ENCODE peak calls at places on chromosomes 3 and 15, in four cellular contexts. T, P, E and V are unnamed samples.

GRCh38 chr15:85973584-85974347 is 105.9 kb upstream of the AGBL1 start:
- DNase-seq in T (no peak), P (no peak), E (peak), V (no peak)

GRCh38 chr3:169661567-169662214 is 1.8 kb downstream of the MECOM start:
- DNase-seq in P (peak), E (no peak), T (peak), V (peak)

GRCh38 chr3:44132061-44132460 is 109.6 kb upstream of the TOPAZ1 start:
- DNase-seq in T (no peak), P (no peak), E (no peak), V (no peak)

GRCh38 chr3:65751123-65751700 is 287.5 kb downstream of the MAGI1 start:
- DNase-seq in E (peak), P (peak), T (peak), V (peak)

GRCh38 chr15:80953001-80953952 is 36.3 kb downstream of the MESD start:
- DNase-seq in T (no peak), P (no peak), E (no peak), V (no peak)

GRCh38 chr3:131881777-131882176 is 153.0 kb downstream of the CPNE4 start:
- DNase-seq in E (no peak), T (no peak), P (no peak), V (no peak)

GRCh38 chr3:162087361-162087760 is 590.8 kb downstream of the OTOL1 start:
- DNase-seq in E (no peak), P (no peak), T (no peak), V (no peak)

GRCh38 chr3:158395421-158395820 is 175.6 kb upstream of the MLF1 start:
- DNase-seq in P (no peak), E (no peak), T (no peak), V (no peak)

GRCh38 chr3:125087768-125088391 is 32.1 kb upstream of the HEG1 start:
- DNase-seq in P (no peak), T (no peak), E (no peak), V (no peak)

GRCh38 chr15:58306591-58307312 is 125.0 kb upstream of the LIPC start:
- DNase-seq in T (no peak), E (no peak), P (no peak), V (no peak)

GRCh38 chr3:151386063-151386462 is 1.5 kb upstream of the P2RY12 start:
- DNase-seq in P (no peak), E (no peak), T (no peak), V (no peak)

GRCh38 chr15:79769081-79769481 is 127.7 kb downstream of the MTHFS start:
- DNase-seq in E (no peak), T (no peak), P (no peak), V (peak)

GRCh38 chr3:149810846-149811245 is 2.2 kb upstream of the RNF13 start:
- DNase-seq in E (no peak), T (no peak), P (no peak), V (no peak)

GRCh38 chr3:159765025-159765859 is 223.4 kb upstream of the IL12A start:
- DNase-seq in P (peak), E (peak), T (peak), V (peak)

GRCh38 chr3:139561959-139562676 is 22.6 kb upstream of the RBP1 start:
- DNase-seq in P (no peak), T (no peak), E (peak), V (peak)

GRCh38 chr15:29701151-29701550 is 121.1 kb downstream of the TJP1 start:
- DNase-seq in T (no peak), P (no peak), E (no peak), V (no peak)

GRCh38 chr15:58213587-58214360 is 75.6 kb downstream of the AQP9 start:
- DNase-seq in E (no peak), T (no peak), P (no peak), V (no peak)

GRCh38 chr15:36888018-36888992 is 212.0 kb downstream of the MEIS2 start:
- DNase-seq in T (no peak), P (no peak), E (no peak), V (no peak)

GRCh38 chr15:38555686-38556334 is 8.8 kb downstream of the RASGRP1 start:
- DNase-seq in P (no peak), E (no peak), T (peak), V (no peak)

GRCh38 chr3:127747751-127748521 is 74.4 kb downstream of the MGLL start:
- DNase-seq in P (peak), E (no peak), T (no peak), V (peak)
- TF ChIP-seq CTCF in P (no peak), E (no peak), T (no peak), V (no peak)

GRCh38 chr3:36795622-36796021 is 31.3 kb upstream of the DCLK3 start:
- DNase-seq in T (no peak), P (no peak), E (no peak), V (no peak)

GRCh38 chr3:36786921-36787890 is 22.9 kb upstream of the DCLK3 start:
- DNase-seq in T (no peak), P (no peak), E (no peak), V (no peak)

GRCh38 chr3:36796896-36797295 is 32.5 kb upstream of the DCLK3 start:
- DNase-seq in P (no peak), E (no peak), T (no peak), V (no peak)

GRCh38 chr3:36790765-36791164 is 26.4 kb upstream of the DCLK3 start:
- DNase-seq in T (no peak), E (no peak), P (no peak), V (no peak)

GRCh38 chr3:36792342-36792741 is 28.0 kb upstream of the DCLK3 start:
- DNase-seq in E (peak), T (peak), P (no peak), V (peak)
- TF ChIP-seq CTCF in E (peak), T (peak), P (no peak), V (no peak)

GRCh38 chr3:127288343-127288742 is 497 bp upstream of the PRR20G start:
- DNase-seq in P (no peak), E (no peak), T (no peak), V (no peak)
- TF ChIP-seq CTCF in P (no peak), E (no peak), T (no peak), V (no peak)

DNA sequence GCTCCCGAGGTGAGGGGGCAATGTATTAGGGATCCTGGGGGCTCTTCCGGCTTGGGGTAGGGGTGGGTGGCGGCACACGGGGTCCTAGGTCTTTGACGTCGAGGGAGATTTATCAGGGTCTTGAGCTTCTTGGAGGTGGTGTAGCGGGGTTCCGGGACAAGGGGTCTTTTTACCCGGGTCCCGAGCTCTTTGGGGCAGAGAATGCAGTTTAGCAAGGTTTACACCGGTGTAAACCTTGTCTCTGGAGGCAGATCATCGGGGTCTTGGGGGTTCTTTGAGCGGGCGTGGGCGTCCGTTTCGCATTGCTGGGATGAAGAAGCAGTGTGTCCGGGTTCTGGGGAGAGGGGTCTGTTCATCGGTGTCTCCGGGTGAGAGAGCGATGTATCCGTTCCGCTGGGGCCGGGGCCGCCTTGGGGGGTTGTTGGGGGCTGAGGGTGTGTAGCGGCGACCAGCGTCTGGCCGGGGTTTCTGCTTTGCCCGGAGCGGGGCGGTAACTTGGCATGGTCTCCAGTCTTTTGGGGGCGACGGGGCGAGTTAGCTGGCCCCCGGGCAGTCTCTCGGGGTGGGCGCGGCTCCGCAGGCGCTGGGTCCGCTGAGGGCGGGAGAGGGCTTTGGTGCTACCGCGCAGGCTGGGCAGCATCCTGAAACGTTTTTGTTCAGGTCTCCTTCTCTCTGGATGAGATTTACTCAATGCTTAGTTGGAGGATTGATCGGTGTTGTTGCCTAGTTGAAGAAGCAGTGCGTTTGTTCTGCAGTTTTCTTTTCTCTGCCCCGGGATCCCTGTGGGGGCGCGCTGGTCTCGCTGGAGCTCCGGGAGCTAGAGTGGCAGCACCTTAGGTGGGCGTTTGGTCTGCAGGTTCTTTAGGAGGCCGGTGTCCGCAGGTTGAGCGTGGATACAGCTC is 792 bp downstream of the GLCE start:
- DNase-seq in P (peak), E (peak), T (peak), V (peak)
- TF ChIP-seq CTCF in P (no peak), E (no peak), T (no peak), V (no peak)

GRCh38 chr3:98797905-98798304 is 34.8 kb downstream of the ST3GAL6 start:
- DNase-seq in T (no peak), E (no peak), P (no peak), V (no peak)

GRCh38 chr3:98800401-98800800 is 37.3 kb downstream of the ST3GAL6 start:
- DNase-seq in E (no peak), P (no peak), T (no peak), V (no peak)

GRCh38 chr3:98798820-98799219 is 35.7 kb downstream of the ST3GAL6 start:
- DNase-seq in E (no peak), P (no peak), T (no peak), V (no peak)

GRCh38 chr3:98799479-98799878 is 36.3 kb downstream of the ST3GAL6 start:
- DNase-seq in T (no peak), P (no peak), E (no peak), V (no peak)

DNA sequence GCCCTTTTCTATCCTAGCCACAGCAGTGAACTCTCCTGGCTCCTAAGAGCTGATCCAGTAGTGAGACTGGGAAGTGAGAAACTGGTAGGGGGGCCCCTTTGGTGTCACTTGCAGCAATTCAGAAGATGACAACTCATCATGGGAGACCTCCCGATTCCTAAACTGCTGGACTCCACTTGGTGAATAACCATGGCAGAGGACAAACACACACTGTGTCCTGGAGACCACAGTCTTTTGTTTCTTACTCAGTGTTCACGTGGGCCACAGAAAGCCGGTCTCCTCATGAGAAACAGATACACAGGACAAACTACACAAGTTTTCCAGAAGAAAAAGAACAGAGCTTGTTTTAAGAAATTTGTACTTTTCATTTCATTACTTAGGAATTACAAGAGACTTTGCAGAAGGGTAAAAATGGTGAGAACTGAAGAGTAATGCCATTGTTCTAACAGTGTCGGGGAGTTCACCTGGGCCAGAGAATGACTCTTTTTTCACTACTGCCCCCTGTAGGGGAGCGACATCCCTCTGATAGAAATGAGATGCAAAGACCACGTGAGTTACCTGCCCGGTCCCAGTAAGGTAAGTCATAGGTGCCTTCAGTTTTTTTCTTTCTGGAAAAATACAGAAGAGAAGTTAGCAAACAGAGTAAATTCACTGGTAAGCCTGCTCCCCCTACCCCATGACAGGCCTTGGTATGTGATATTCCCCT is 38.1 kb downstream of the ST3GAL6 start:
- DNase-seq in P (no peak), T (no peak), E (no peak), V (no peak)
- TF ChIP-seq CTCF in P (no peak), T (no peak), E (no peak), V (no peak)

GRCh38 chr15:74332611-74333010 is 34.8 kb downstream of the CYP11A1 start:
- DNase-seq in P (no peak), T (no peak), E (no peak), V (no peak)
- TF ChIP-seq CTCF in P (no peak), T (no peak), E (no peak), V (no peak)

GRCh38 chr3:28951773-28952556 is 328.9 kb upstream of the RBMS3 start:
- DNase-seq in P (no peak), E (no peak), T (no peak), V (no peak)
- TF ChIP-seq CTCF in P (no peak), E (no peak), T (no peak), V (no peak)